ENCODE peak calls at places on chromosome 20, in eight cellular contexts. Y is tibial artery; U is CD8-positive, alpha-beta T cell; S is body of pancreas; I is astrocyte of the spinal cord; K is GM06990; T is cardiac fibroblast; B is IMR-90. Q is an unnamed sample.

GRCh38 chr20:58721951-58722371 is 29.4 kb downstream of the NPEPL1 start:
- DNase-seq in Y (peak; percentile 76), U (no peak), S (peak; percentile 32), I (no peak), K (no peak), T (no peak), B (no peak), Q (no peak)

GRCh38 chr20:11826334-11826733 is 91.4 kb upstream of the BTBD3 start:
- DNase-seq in Y (no peak), U (no peak), S (no peak), I (no peak), K (no peak), T (no peak), B (no peak), Q (no peak)

GRCh38 chr20:19336601-19337000 is 124.2 kb downstream of the SLC24A3 start:
- DNase-seq in Y (no peak), U (no peak), S (no peak), I (no peak), K (no peak), T (no peak), B (no peak), Q (no peak)

GRCh38 chr20:4445331-4445730 is 276.4 kb upstream of the PRND start:
- DNase-seq in Y (no peak), U (no peak), S (no peak), I (no peak), K (no peak), T (no peak), B (no peak), Q (no peak)

GRCh38 chr20:62898093-62898964 is 28.0 kb downstream of the DIDO1 start:
- DNase-seq in Y (no peak), U (no peak), S (no peak), I (no peak), K (no peak), T (no peak), B (no peak), Q (no peak)

GRCh38 chr20:10297684-10298240 is 79.1 kb downstream of the SNAP25 start:
- DNase-seq in Y (no peak), U (no peak), S (no peak), I (peak; percentile 35), K (no peak), T (peak; percentile 41), B (peak; percentile 41), Q (no peak)

GRCh38 chr20:56181593-56181992 is 66.9 kb upstream of the MC3R start:
- DNase-seq in Y (no peak), U (no peak), S (no peak), I (no peak), K (no peak), T (no peak), B (no peak), Q (no peak)

GRCh38 chr20:53795170-53795569 is 201.5 kb upstream of the ZNF217 start:
- DNase-seq in Y (no peak), U (no peak), S (no peak), I (peak; percentile 26), K (no peak), T (peak; percentile 63), B (peak; percentile 55), Q (no peak)

GRCh38 chr20:62365814-62366369 is 1.2 kb downstream of the LAMA5 start:
- DNase-seq in Y (no peak), U (no peak), S (no peak), I (no peak), K (no peak), T (peak; percentile 49), B (no peak), Q (no peak)

GRCh38 chr20:5667703-5668528 is 82.3 kb upstream of the SHLD1 start:
- DNase-seq in Y (no peak), U (no peak), S (no peak), I (no peak), K (no peak), T (no peak), B (no peak), Q (peak; percentile 56)

GRCh38 chr20:46557231-46557956 is 6.9 kb upstream of the OCSTAMP start:
- DNase-seq in Y (no peak), U (no peak), S (no peak), I (no peak), K (no peak), T (peak; percentile 58), B (peak; percentile 60), Q (no peak)

GRCh38 chr20:47113362-47114118 is 218.9 kb downstream of the EYA2 start:
- DNase-seq in Y (no peak), U (no peak), S (no peak), I (peak; percentile 67), K (no peak), T (peak; percentile 48), B (peak; percentile 76), Q (no peak)

GRCh38 chr20:4813076-4813838 is 91.5 kb downstream of the PRND start:
- DNase-seq in Y (no peak), U (peak; percentile 22), S (peak; percentile 48), I (no peak), K (peak; percentile 84), T (no peak), B (no peak), Q (peak; percentile 81)

GRCh38 chr20:19921349-19921793 is 95.8 kb upstream of the NAA20 start:
- DNase-seq in Y (peak; percentile 67), U (no peak), S (no peak), I (no peak), K (no peak), T (no peak), B (no peak), Q (no peak)

GRCh38 chr20:35523298-35523888 is 6.1 kb downstream of the C20orf173 start:
- DNase-seq in Y (no peak), U (peak; percentile 17), S (no peak), I (no peak), K (no peak), T (peak; percentile 33), B (no peak), Q (peak; percentile 21)

GRCh38 chr20:1803216-1804128 is 91.7 kb upstream of the SIRPA start:
- DNase-seq in Y (peak; percentile 58), U (peak; percentile 10), S (peak; percentile 76), I (peak; percentile 57), K (peak; percentile 85), T (peak; percentile 65), B (peak; percentile 60), Q (peak; percentile 61)

GRCh38 chr20:50577175-50578018 is 67.2 kb downstream of the PTPN1 start:
- DNase-seq in Y (no peak), U (no peak), S (peak; percentile 72), I (no peak), K (no peak), T (no peak), B (no peak), Q (no peak)

GRCh38 chr20:19113343-19113930 is 99.0 kb upstream of the SLC24A3 start:
- DNase-seq in Y (no peak), U (no peak), S (no peak), I (no peak), K (no peak), T (no peak), B (no peak), Q (no peak)

GRCh38 chr20:21099653-21100589 is 6.2 kb downstream of the LINC00237 start:
- DNase-seq in Y (peak; percentile 29), U (peak; percentile 32), S (peak; percentile 38), I (no peak), K (peak; percentile 52), T (peak; percentile 17), B (peak; percentile 4), Q (peak; percentile 55)
- H3K4me3 ChIP-seq in Y (peak overlapping the region; percentile 40), U (peak overlapping the region; percentile 66), S (no peak overlapping the region), I (peak overlapping the region; percentile 13), K (peak overlapping the region; percentile 68), T (peak overlapping the region; percentile 11), B (peak overlapping the region; percentile 30), Q (peak overlapping the region; percentile 65)

DNA sequence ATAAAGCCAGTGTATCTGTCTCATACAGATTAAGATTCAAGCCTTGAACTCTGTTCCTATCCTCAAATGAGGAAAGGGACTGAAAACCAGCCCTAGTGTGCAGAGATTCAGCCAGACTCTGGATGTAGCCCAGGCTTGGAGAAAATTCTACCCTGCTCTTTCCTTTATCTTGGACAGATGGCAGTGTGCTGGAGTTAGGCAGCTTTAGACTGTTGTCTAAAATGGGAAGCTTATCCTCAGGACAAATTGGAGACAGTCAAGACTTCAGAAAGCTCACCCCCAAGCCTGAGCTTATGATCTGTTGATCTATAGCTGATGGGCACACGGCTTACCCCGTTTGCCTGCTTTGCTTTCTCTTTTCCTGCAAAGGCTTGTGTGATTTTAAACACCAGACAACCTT is 1057.5 kb downstream of the KIF16B start:
- DNase-seq in Y (no peak), U (no peak), S (no peak), I (no peak), K (no peak), T (no peak), B (no peak), Q (no peak)
- TF ChIP-seq CTCF in Y (no peak), U (no peak), S (no peak), I (no peak), K (no peak), T (no peak), B (no peak), Q (no peak)

GRCh38 chr20:32752021-32752457 is 8.8 kb upstream of the COMMD7 start:
- DNase-seq in Y (no peak), U (no peak), S (no peak), I (no peak), K (no peak), T (no peak), B (no peak), Q (no peak)
- H3K4me3 ChIP-seq in Y (no peak overlapping the region), U (no peak overlapping the region), S (no peak overlapping the region), I (no peak overlapping the region), K (no peak overlapping the region), T (no peak overlapping the region), B (no peak overlapping the region), Q (no peak overlapping the region)

GRCh38 chr20:57326667-57327455 is 2.7 kb upstream of the SPO11 start:
- DNase-seq in Y (no peak), U (no peak), S (no peak), I (no peak), K (no peak), T (no peak), B (no peak), Q (no peak)

GRCh38 chr20:57327820-57328219 is 1.8 kb upstream of the SPO11 start:
- DNase-seq in Y (no peak), U (no peak), S (no peak), I (no peak), K (no peak), T (no peak), B (no peak), Q (no peak)

GRCh38 chr20:57332105-57333089 is 2.8 kb downstream of the SPO11 start:
- DNase-seq in Y (no peak), U (no peak), S (no peak), I (no peak), K (no peak), T (no peak), B (no peak), Q (no peak)

GRCh38 chr20:57330998-57331397 is 1.4 kb downstream of the SPO11 start:
- DNase-seq in Y (no peak), U (no peak), S (no peak), I (no peak), K (no peak), T (no peak), B (no peak), Q (no peak)

DNA sequence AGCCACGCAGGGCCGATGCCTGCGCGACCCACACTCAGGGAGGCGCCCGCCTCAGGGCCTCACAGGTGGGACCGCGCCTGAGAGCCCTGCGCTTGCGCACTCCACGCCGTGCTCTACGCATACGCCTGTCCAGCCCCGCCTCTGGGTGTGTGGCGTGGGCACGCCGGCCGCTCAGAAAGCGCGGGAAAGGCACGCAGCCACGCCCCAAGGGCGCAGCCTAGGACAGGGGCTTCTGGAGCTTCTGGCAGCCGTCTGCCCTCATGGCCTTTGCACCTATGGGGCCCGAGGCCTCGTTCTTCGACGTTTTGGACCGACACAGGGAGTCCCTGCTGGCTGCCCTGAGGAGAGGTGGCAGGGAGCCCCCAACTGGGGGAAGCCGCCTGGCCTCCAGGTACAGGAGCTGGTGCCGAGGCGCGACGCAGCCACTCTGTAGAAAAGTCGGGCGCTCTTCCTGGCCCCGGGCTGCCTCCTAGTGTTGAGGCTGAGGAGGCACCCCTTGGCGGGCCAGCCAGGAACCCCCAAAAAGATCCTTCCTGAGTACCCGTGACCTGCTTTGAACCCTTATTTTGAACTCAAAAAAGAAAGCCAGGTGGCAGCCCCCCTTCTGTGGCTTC is at the start of gene SPO11:
- DNase-seq in Y (no peak), U (no peak), S (no peak), I (no peak), K (no peak), T (no peak), B (no peak), Q (no peak)
- TF ChIP-seq CTCF in Y (no peak), U (no peak), S (peak; percentile 41), I (peak; percentile 19), K (peak; percentile 66), T (no peak), B (no peak), Q (peak; percentile 24)

Q was measured in GM12865.